ENCODE peak calls at places on chromosome 2, in five cellular contexts. Z is AG04450, V is heart left ventricle, E is iris pigment epithelial cell, G is mesothelial cell of epicardium. L is an unnamed sample.
A peak's percentile ranks its signal among the peaks of the same experiment; 100 is the strongest.

GRCh38 chr2:236166781-236167296 is 1.3 kb downstream of the GBX2 start:
- DNase-seq in Z (no peak), V (no peak), E (no peak), G (no peak), L (no peak)

GRCh38 chr2:231751042-231751815 is 29.9 kb downstream of the PDE6D start:
- DNase-seq in Z (no peak), V (no peak), E (no peak), G (no peak), L (no peak)

GRCh38 chr2:64504774-64505720 is 19.1 kb upstream of the AFTPH start:
- DNase-seq in Z (no peak), V (no peak), E (no peak), G (no peak), L (no peak)

GRCh38 chr2:188976545-188977268 is 2.5 kb downstream of the COL3A1 start:
- DNase-seq in Z (no peak), V (no peak), E (peak; percentile 82), G (no peak), L (peak; percentile 23)

GRCh38 chr2:192585418-192585817 is 390.7 kb upstream of the TMEFF2 start:
- DNase-seq in Z (no peak), V (no peak), E (no peak), G (no peak), L (no peak)

GRCh38 chr2:104444392-104444791 is 409.5 kb upstream of the POU3F3 start:
- DNase-seq in Z (no peak), V (no peak), E (no peak), G (no peak), L (no peak)

GRCh38 chr2:27369471-27370025 is 590 bp downstream of the EIF2B4 start:
- DNase-seq in Z (no peak), V (no peak), E (peak; percentile 58), G (no peak), L (peak; percentile 25)

GRCh38 chr2:40418614-40419013 is 33.3 kb downstream of the SLC8A1 start:
- DNase-seq in Z (no peak), V (no peak), E (no peak), G (no peak), L (no peak)

GRCh38 chr2:229654437-229654836 is 59.9 kb downstream of the DNER start:
- DNase-seq in Z (no peak), V (no peak), E (no peak), G (no peak), L (no peak)

GRCh38 chr2:20480913-20481312 is 34.0 kb downstream of the RHOB start:
- DNase-seq in Z (no peak), V (no peak), E (no peak), G (no peak), L (no peak)

GRCh38 chr2:41711736-41712135 is 336.1 kb upstream of the PKDCC start:
- DNase-seq in Z (no peak), V (no peak), E (no peak), G (no peak), L (no peak)

GRCh38 chr2:163182764-163183354 is 344.3 kb upstream of the KCNH7 start:
- DNase-seq in Z (no peak), V (no peak), E (peak; percentile 28), G (no peak), L (no peak)

GRCh38 chr2:141109633-141110032 is 1021.2 kb downstream of the LRP1B start:
- DNase-seq in Z (no peak), V (no peak), E (peak; percentile 16), G (no peak), L (no peak)

GRCh38 chr2:153575171-153575853 is 96.8 kb upstream of the RPRM start:
- DNase-seq in Z (no peak), V (no peak), E (no peak), G (no peak), L (no peak)

GRCh38 chr2:97730245-97730644 is 16.9 kb downstream of the ZAP70 start:
- DNase-seq in Z (no peak), V (no peak), E (peak; percentile 61), G (no peak), L (no peak)

GRCh38 chr2:21356076-21356856 is 232.5 kb downstream of the TDRD15 start:
- DNase-seq in Z (no peak), V (no peak), E (no peak), G (no peak), L (no peak)

GRCh38 chr2:237923507-237924163 is 43.2 kb upstream of the UBE2F start:
- DNase-seq in Z (peak; percentile 23), V (peak; percentile 89), E (peak; percentile 51), G (peak; percentile 88), L (peak; percentile 44)

GRCh38 chr2:127645395-127646291 is at the start of gene GPR17:
- DNase-seq in Z (no peak), V (peak; percentile 58), E (no peak), G (no peak), L (no peak)

GRCh38 chr2:66849128-66849527 is 414.2 kb downstream of the MEIS1 start:
- DNase-seq in Z (no peak), V (peak; percentile 67), E (no peak), G (no peak), L (no peak)

GRCh38 chr2:102782916-102783315 is 21.1 kb downstream of the TMEM182 start:
- DNase-seq in Z (no peak), V (no peak), E (no peak), G (no peak), L (no peak)

GRCh38 chr2:120441351-120441700 is 95.4 kb downstream of the INHBB start:
- DNase-seq in Z (no peak), V (no peak), E (no peak), G (no peak), L (no peak)

GRCh38 chr2:148926291-148926961 is 51.4 kb downstream of the KIF5C start:
- DNase-seq in Z (peak; percentile 3), V (no peak), E (peak; percentile 26), G (peak; percentile 54), L (no peak)

GRCh38 chr2:222318026-222318711 is 19.4 kb upstream of the PAX3 start:
- DNase-seq in Z (peak; percentile 4), V (peak; percentile 75), E (peak; percentile 68), G (peak; percentile 76), L (no peak)

GRCh38 chr2:111159640-111160039 is 38.9 kb downstream of the BCL2L11 start:
- DNase-seq in Z (no peak), V (no peak), E (no peak), G (no peak), L (no peak)

GRCh38 chr2:215138466-215138865 is at the start of gene ABCA12:
- DNase-seq in Z (no peak), V (no peak), E (no peak), G (no peak), L (no peak)

GRCh38 chr2:88949336-88949735 is 257.9 kb downstream of the RPIA start:
- DNase-seq in Z (no peak), V (no peak), E (no peak), G (no peak), L (no peak)

GRCh38 chr2:219557320-219557719 is 13.5 kb downstream of the TMEM198 start:
- DNase-seq in Z (no peak), V (peak; percentile 62), E (no peak), G (no peak), L (no peak)

GRCh38 chr2:217626926-217627325 is 375.9 kb downstream of the TNS1 start:
- DNase-seq in Z (no peak), V (no peak), E (no peak), G (no peak), L (no peak)

GRCh38 chr2:240819404-240820013 is 510 bp downstream of the KIF1A start:
- DNase-seq in Z (no peak), V (no peak), E (no peak), G (no peak), L (no peak)

GRCh38 chr2:6576312-6576711 is 289.4 kb downstream of the CMPK2 start:
- DNase-seq in Z (peak; percentile 37), V (no peak), E (peak; percentile 64), G (no peak), L (peak; percentile 65)

GRCh38 chr2:195056001-195056400 is 601.0 kb upstream of the SLC39A10 start:
- DNase-seq in Z (no peak), V (no peak), E (no peak), G (no peak), L (no peak)

GRCh38 chr2:24301599-24301998 is 58.7 kb downstream of the ITSN2 start:
- DNase-seq in Z (no peak), V (no peak), E (no peak), G (no peak), L (no peak)

GRCh38 chr2:174012347-174013309 is 47.5 kb upstream of the SP3 start:
- DNase-seq in Z (no peak), V (peak; percentile 89), E (peak; percentile 66), G (peak; percentile 60), L (no peak)

GRCh38 chr2:100759901-100760300 is 60.0 kb upstream of the NPAS2 start:
- DNase-seq in Z (no peak), V (no peak), E (no peak), G (no peak), L (no peak)

GRCh38 chr2:174753038-174753633 is 11.1 kb downstream of the CHRNA1 start:
- DNase-seq in Z (no peak), V (no peak), E (no peak), G (no peak), L (no peak)

GRCh38 chr2:168404764-168405163 is 51.3 kb upstream of the CERS6 start:
- DNase-seq in Z (no peak), V (no peak), E (no peak), G (no peak), L (no peak)

GRCh38 chr2:65057391-65058052 is 1.3 kb downstream of the CEP68 start:
- DNase-seq in Z (no peak), V (no peak), E (peak; percentile 50), G (no peak), L (no peak)

GRCh38 chr2:197972017-197972416 is 167.6 kb downstream of the PLCL1 start:
- DNase-seq in Z (peak; percentile 48), V (no peak), E (peak; percentile 56), G (no peak), L (peak; percentile 74)

GRCh38 chr2:238099709-238100048 is 461 bp upstream of the ESPNL start:
- DNase-seq in Z (no peak), V (peak; percentile 40), E (no peak), G (no peak), L (no peak)